ENCODE peak calls at places on chromosomes 12 and 14, in six cellular contexts. One of them, this sample, is unnamed. For H3K9me3, the result is how much of the 10 kb centered on the place peaks cover.

GRCh38 chr12:42976620-42977019 is 387.1 kb upstream of the PRICKLE1 start:
- DNase-seq in right cardiac atrium: no peak
- DNase-seq in adrenal gland: no peak
- DNase-seq in tibial nerve: no peak
- DNase-seq in Caco-2: no peak
- DNase-seq in thyroid gland: no peak
- DNase-seq in this sample: no peak

GRCh38 chr14:50476134-50476533 is 56.2 kb downstream of the MAP4K5 start:
- DNase-seq in tibial nerve: no peak
- DNase-seq in adrenal gland: no peak
- DNase-seq in thyroid gland: no peak
- DNase-seq in right cardiac atrium: no peak
- DNase-seq in Caco-2: no peak
- DNase-seq in this sample: no peak

GRCh38 chr14:100577986-100578431 is 9.2 kb downstream of the BEGAIN start:
- DNase-seq in thyroid gland: no peak
- DNase-seq in right cardiac atrium: peak
- DNase-seq in adrenal gland: no peak
- DNase-seq in tibial nerve: no peak
- DNase-seq in Caco-2: no peak
- DNase-seq in this sample: no peak

GRCh38 chr12:120821878-120822277 is 82.3 kb downstream of the SPPL3 start:
- DNase-seq in thyroid gland: no peak
- DNase-seq in tibial nerve: no peak
- DNase-seq in right cardiac atrium: no peak
- DNase-seq in Caco-2: no peak
- DNase-seq in adrenal gland: no peak
- DNase-seq in this sample: no peak

GRCh38 chr12:44000309-44000952 is 164.6 kb downstream of the TMEM117 start:
- DNase-seq in adrenal gland: peak
- DNase-seq in tibial nerve: no peak
- DNase-seq in right cardiac atrium: no peak
- DNase-seq in thyroid gland: peak
- DNase-seq in Caco-2: peak
- DNase-seq in this sample: no peak

GRCh38 chr12:48388430-48388829 is 37.7 kb upstream of the ZNF641 start:
- DNase-seq in tibial nerve: no peak
- DNase-seq in Caco-2: no peak
- DNase-seq in right cardiac atrium: no peak
- DNase-seq in adrenal gland: no peak
- DNase-seq in thyroid gland: no peak
- DNase-seq in this sample: no peak

GRCh38 chr12:124088232-124088907 is 115.4 kb downstream of the ZNF664 start:
- DNase-seq in adrenal gland: no peak
- DNase-seq in Caco-2: no peak
- DNase-seq in thyroid gland: no peak
- DNase-seq in right cardiac atrium: no peak
- DNase-seq in tibial nerve: no peak
- DNase-seq in this sample: no peak

GRCh38 chr12:124567035-124567672 is at the start of gene NCOR2:
- DNase-seq in tibial nerve: no peak
- DNase-seq in Caco-2: no peak
- DNase-seq in right cardiac atrium: peak
- DNase-seq in thyroid gland: peak
- DNase-seq in adrenal gland: no peak
- DNase-seq in this sample: no peak

GRCh38 chr12:109833307-109834189 is at the start of gene TRPV4:
- DNase-seq in Caco-2: no peak
- DNase-seq in tibial nerve: no peak
- DNase-seq in thyroid gland: peak
- DNase-seq in adrenal gland: no peak
- DNase-seq in right cardiac atrium: peak
- DNase-seq in this sample: no peak

GRCh38 chr14:61282746-61283145 is 1.6 kb upstream of the TMEM30B start:
- DNase-seq in adrenal gland: no peak
- DNase-seq in Caco-2: no peak
- DNase-seq in right cardiac atrium: no peak
- DNase-seq in tibial nerve: no peak
- DNase-seq in thyroid gland: no peak
- DNase-seq in this sample: no peak

GRCh38 chr14:92513966-92514843 is 624 bp downstream of the RIN3 start:
- DNase-seq in thyroid gland: no peak
- DNase-seq in Caco-2: no peak
- DNase-seq in tibial nerve: no peak
- DNase-seq in right cardiac atrium: peak
- DNase-seq in adrenal gland: no peak
- DNase-seq in this sample: peak

GRCh38 chr14:73935666-73936065 is 14.2 kb downstream of the FAM161B start:
- DNase-seq in right cardiac atrium: no peak
- DNase-seq in Caco-2: no peak
- DNase-seq in tibial nerve: no peak
- DNase-seq in adrenal gland: no peak
- DNase-seq in thyroid gland: no peak
- DNase-seq in this sample: no peak

GRCh38 chr12:107759410-107759809 is 1.5 kb downstream of the PRDM4 start:
- DNase-seq in Caco-2: peak
- DNase-seq in adrenal gland: no peak
- DNase-seq in tibial nerve: no peak
- DNase-seq in right cardiac atrium: no peak
- DNase-seq in thyroid gland: no peak
- DNase-seq in this sample: peak

GRCh38 chr12:93572712-93573551 is 457 bp downstream of the SOCS2 start:
- DNase-seq in right cardiac atrium: peak
- DNase-seq in Caco-2: peak
- DNase-seq in adrenal gland: peak
- DNase-seq in tibial nerve: no peak
- DNase-seq in thyroid gland: peak
- DNase-seq in this sample: peak

GRCh38 chr14:99554757-99555531 is 49.1 kb downstream of the CCDC85C start:
- DNase-seq in adrenal gland: peak
- DNase-seq in right cardiac atrium: peak
- DNase-seq in Caco-2: no peak
- DNase-seq in tibial nerve: no peak
- DNase-seq in thyroid gland: peak
- DNase-seq in this sample: peak

GRCh38 chr12:21451529-21451928 is 14.1 kb downstream of the PYROXD1 start:
- DNase-seq in Caco-2: no peak
- DNase-seq in right cardiac atrium: no peak
- DNase-seq in thyroid gland: no peak
- DNase-seq in tibial nerve: no peak
- DNase-seq in adrenal gland: no peak
- DNase-seq in this sample: no peak

GRCh38 chr12:131855521-131856142 is 27.4 kb downstream of the MMP17 start:
- DNase-seq in right cardiac atrium: no peak
- DNase-seq in Caco-2: peak
- DNase-seq in tibial nerve: no peak
- DNase-seq in thyroid gland: no peak
- DNase-seq in adrenal gland: no peak
- DNase-seq in this sample: no peak

GRCh38 chr12:84910549-84911241 is 1.9 kb downstream of the SLC6A15 start:
- DNase-seq in tibial nerve: no peak
- DNase-seq in Caco-2: no peak
- DNase-seq in adrenal gland: no peak
- DNase-seq in thyroid gland: no peak
- DNase-seq in right cardiac atrium: no peak
- DNase-seq in this sample: no peak

GRCh38 chr12:86429824-86430223 is 173.6 kb upstream of the MGAT4C start:
- DNase-seq in right cardiac atrium: no peak
- DNase-seq in tibial nerve: no peak
- DNase-seq in Caco-2: no peak
- DNase-seq in adrenal gland: no peak
- DNase-seq in thyroid gland: no peak
- DNase-seq in this sample: no peak

GRCh38 chr12:52452101-52452500 is at the start of gene KRT6B:
- DNase-seq in thyroid gland: no peak
- DNase-seq in adrenal gland: no peak
- DNase-seq in Caco-2: no peak
- DNase-seq in right cardiac atrium: no peak
- DNase-seq in tibial nerve: no peak
- DNase-seq in this sample: no peak

DNA sequence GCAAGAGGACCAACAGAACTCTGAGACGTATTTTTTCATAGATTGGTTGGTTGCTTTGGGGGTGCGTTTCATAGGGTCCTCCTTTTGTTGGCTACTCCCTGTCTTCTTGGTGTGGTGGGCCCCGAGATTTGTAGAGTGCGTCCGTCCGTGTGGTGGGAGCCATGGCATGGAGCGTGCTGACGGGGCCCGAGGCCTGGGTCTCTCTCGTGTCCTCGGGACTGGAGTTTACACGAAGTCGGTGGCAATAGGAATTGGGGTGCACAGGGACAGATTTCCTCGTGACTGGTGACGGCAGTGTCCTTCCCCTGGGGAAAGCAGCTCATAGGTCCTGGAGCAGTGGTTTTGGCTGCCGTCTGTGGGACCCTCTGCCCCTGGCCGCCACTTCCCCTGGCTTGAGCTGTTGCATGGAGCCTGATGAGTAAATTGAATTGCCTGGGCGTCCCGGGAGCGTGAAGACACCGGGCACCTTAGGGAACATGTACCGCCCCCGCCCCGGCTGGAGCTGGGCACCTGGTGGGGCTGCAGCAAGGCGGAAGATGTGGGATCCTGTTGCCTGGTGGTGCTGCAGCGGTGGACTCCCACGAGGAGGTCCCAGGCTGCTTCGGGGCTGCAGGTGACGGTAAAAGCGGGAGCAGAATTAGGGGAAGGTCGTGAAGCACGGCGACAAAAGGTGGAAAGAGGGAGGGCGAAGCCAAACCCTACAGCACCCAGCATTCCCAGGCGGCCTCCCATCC is 153.7 kb upstream of the ALG10B start:
- DNase-seq in right cardiac atrium: peak
- DNase-seq in thyroid gland: no peak
- DNase-seq in Caco-2: no peak
- DNase-seq in tibial nerve: no peak
- DNase-seq in adrenal gland: no peak
- DNase-seq in this sample: no peak
- H3K9me3 ChIP-seq in right cardiac atrium: under half
- H3K9me3 ChIP-seq in thyroid gland: under half
- H3K9me3 ChIP-seq in Caco-2: under half
- H3K9me3 ChIP-seq in tibial nerve: under half
- H3K9me3 ChIP-seq in adrenal gland: under half
- H3K9me3 ChIP-seq in this sample: under half

GRCh38 chr12:27005495-27005894 is 8.7 kb downstream of the TM7SF3 start:
- DNase-seq in right cardiac atrium: no peak
- DNase-seq in adrenal gland: no peak
- DNase-seq in tibial nerve: no peak
- DNase-seq in thyroid gland: no peak
- DNase-seq in Caco-2: no peak
- DNase-seq in this sample: no peak

GRCh38 chr12:27000962-27001361 is 13.2 kb downstream of the TM7SF3 start:
- DNase-seq in Caco-2: no peak
- DNase-seq in right cardiac atrium: no peak
- DNase-seq in adrenal gland: no peak
- DNase-seq in tibial nerve: no peak
- DNase-seq in thyroid gland: no peak
- DNase-seq in this sample: no peak

GRCh38 chr12:27002141-27002540 is 12.0 kb downstream of the TM7SF3 start:
- DNase-seq in Caco-2: no peak
- DNase-seq in right cardiac atrium: no peak
- DNase-seq in adrenal gland: no peak
- DNase-seq in tibial nerve: no peak
- DNase-seq in thyroid gland: no peak
- DNase-seq in this sample: no peak

GRCh38 chr12:27003421-27004311 is 10.5 kb downstream of the TM7SF3 start:
- DNase-seq in right cardiac atrium: no peak
- DNase-seq in adrenal gland: no peak
- DNase-seq in Caco-2: no peak
- DNase-seq in thyroid gland: no peak
- DNase-seq in tibial nerve: no peak
- DNase-seq in this sample: no peak

DNA sequence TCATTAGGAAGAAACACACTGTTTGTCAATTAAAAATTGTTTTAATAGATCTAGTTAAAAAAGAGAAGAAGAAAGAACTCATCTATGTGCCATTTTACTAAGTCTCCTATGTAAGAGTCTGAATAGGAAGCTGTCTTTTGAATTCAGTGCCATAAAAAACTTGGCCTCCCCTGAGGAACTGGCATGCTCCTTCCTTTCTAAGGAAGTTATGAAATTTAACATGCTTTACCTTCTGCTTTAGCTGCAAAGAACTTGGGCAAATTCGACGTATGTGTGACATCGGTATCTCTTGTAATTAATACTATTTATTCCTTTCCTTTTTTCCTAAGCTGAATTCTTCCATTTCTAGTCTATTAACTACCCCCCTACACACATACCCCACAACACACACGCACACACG is 12.5 kb downstream of the TM7SF3 start:
- DNase-seq in tibial nerve: no peak
- DNase-seq in thyroid gland: no peak
- DNase-seq in right cardiac atrium: no peak
- DNase-seq in Caco-2: no peak
- DNase-seq in adrenal gland: no peak
- DNase-seq in this sample: no peak
- H3K4me3 ChIP-seq in tibial nerve: no peak
- H3K4me3 ChIP-seq in thyroid gland: no peak
- H3K4me3 ChIP-seq in right cardiac atrium: no peak
- H3K4me3 ChIP-seq in Caco-2: no peak
- H3K4me3 ChIP-seq in adrenal gland: no peak
- H3K4me3 ChIP-seq in this sample: no peak

GRCh38 chr12:66563220-66563619 is 115.7 kb downstream of the GRIP1 start:
- DNase-seq in thyroid gland: no peak
- DNase-seq in tibial nerve: no peak
- DNase-seq in adrenal gland: no peak
- DNase-seq in Caco-2: no peak
- DNase-seq in right cardiac atrium: no peak
- DNase-seq in this sample: no peak
- H3K9me3 ChIP-seq in thyroid gland: under half
- H3K9me3 ChIP-seq in tibial nerve: under half
- H3K9me3 ChIP-seq in adrenal gland: under half
- H3K9me3 ChIP-seq in Caco-2: under half
- H3K9me3 ChIP-seq in right cardiac atrium: under half
- H3K9me3 ChIP-seq in this sample: under half

GRCh38 chr14:32896979-32897723 is 41.5 kb upstream of the NPAS3 start:
- DNase-seq in Caco-2: no peak
- DNase-seq in tibial nerve: no peak
- DNase-seq in right cardiac atrium: no peak
- DNase-seq in adrenal gland: no peak
- DNase-seq in thyroid gland: no peak
- DNase-seq in this sample: no peak

GRCh38 chr14:32900602-32901001 is 38.1 kb upstream of the NPAS3 start:
- DNase-seq in right cardiac atrium: no peak
- DNase-seq in Caco-2: no peak
- DNase-seq in thyroid gland: no peak
- DNase-seq in adrenal gland: no peak
- DNase-seq in tibial nerve: no peak
- DNase-seq in this sample: no peak

GRCh38 chr14:32898876-32899275 is 39.8 kb upstream of the NPAS3 start:
- DNase-seq in tibial nerve: no peak
- DNase-seq in thyroid gland: no peak
- DNase-seq in Caco-2: no peak
- DNase-seq in right cardiac atrium: no peak
- DNase-seq in adrenal gland: no peak
- DNase-seq in this sample: no peak

DNA sequence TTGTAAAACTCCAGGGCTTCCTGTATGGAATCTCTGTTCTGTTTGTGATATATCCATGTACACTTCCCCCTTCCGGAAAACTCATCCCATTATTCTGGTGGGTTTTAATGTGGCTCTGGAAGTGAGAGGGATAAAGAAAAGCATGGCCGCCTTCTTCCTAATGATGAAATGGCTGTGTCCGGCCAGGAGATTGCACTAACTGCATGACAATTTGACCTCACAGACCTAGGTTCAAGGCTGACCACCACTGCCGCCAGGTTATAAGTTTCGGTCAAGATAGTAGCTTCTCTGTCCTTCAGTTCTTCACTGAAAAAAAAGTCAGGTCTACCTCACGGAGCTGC is 41.0 kb upstream of the NPAS3 start:
- DNase-seq in Caco-2: no peak
- DNase-seq in adrenal gland: peak
- DNase-seq in thyroid gland: no peak
- DNase-seq in tibial nerve: no peak
- DNase-seq in right cardiac atrium: no peak
- DNase-seq in this sample: no peak
- H3K4me3 ChIP-seq in Caco-2: no peak
- H3K4me3 ChIP-seq in adrenal gland: peak
- H3K4me3 ChIP-seq in thyroid gland: no peak
- H3K4me3 ChIP-seq in tibial nerve: peak
- H3K4me3 ChIP-seq in right cardiac atrium: peak
- H3K4me3 ChIP-seq in this sample: peak

This sample was measured in transverse colon.